ENCODE peak calls at places on chromosomes 5 and 9, in six cellular contexts. E, A, D, S, G and L are unnamed samples.

GRCh38 chr5:128305341-128305740 is 221.8 kb downstream of the SLC12A2 start:
- DNase-seq in E (no peak), A (no peak), D (no peak), S (no peak), G (no peak), L (no peak)

GRCh38 chr9:2764371-2764770 is 47.1 kb downstream of the KCNV2 start:
- DNase-seq in E (no peak), A (no peak), D (peak), S (no peak), G (peak), L (peak)

GRCh38 chr5:180673371-180674252 is 24.2 kb upstream of the FLT4 start:
- DNase-seq in E (no peak), A (no peak), D (no peak), S (no peak), G (no peak), L (no peak)

GRCh38 chr5:159987031-159987674 is 21.8 kb upstream of the TTC1 start:
- DNase-seq in E (peak), A (peak), D (no peak), S (no peak), G (peak), L (peak)

GRCh38 chr9:93071464-93071863 is 13.0 kb downstream of the SUSD3 start:
- DNase-seq in E (no peak), A (peak), D (peak), S (no peak), G (no peak), L (no peak)

GRCh38 chr5:36240779-36241635 is 718 bp downstream of the NADK2 start:
- DNase-seq in E (no peak), A (peak), D (peak), S (no peak), G (peak), L (peak)

GRCh38 chr9:35795701-35796100 is 4.3 kb downstream of the NPR2 start:
- DNase-seq in E (no peak), A (no peak), D (peak), S (no peak), G (no peak), L (no peak)

GRCh38 chr5:98765815-98766214 is 7.6 kb upstream of the RGMB start:
- DNase-seq in E (no peak), A (no peak), D (no peak), S (no peak), G (no peak), L (no peak)

GRCh38 chr9:22693151-22693550 is 246.5 kb downstream of the DMRTA1 start:
- DNase-seq in E (no peak), A (no peak), D (no peak), S (no peak), G (no peak), L (no peak)

GRCh38 chr9:119961774-119962408 is 592.7 kb upstream of the BRINP1 start:
- DNase-seq in E (peak), A (peak), D (no peak), S (no peak), G (peak), L (peak)

GRCh38 chr9:91037511-91038482 is 236.2 kb downstream of the SYK start:
- DNase-seq in E (no peak), A (peak), D (peak), S (no peak), G (no peak), L (no peak)

GRCh38 chr9:134301387-134302129 is 24.7 kb upstream of the RXRA start:
- DNase-seq in E (peak), A (no peak), D (peak), S (no peak), G (peak), L (peak)

GRCh38 chr5:97044057-97044456 is 98.4 kb downstream of the LIX1 start:
- DNase-seq in E (no peak), A (peak), D (peak), S (no peak), G (no peak), L (no peak)

GRCh38 chr5:39928709-39929108 is 503.9 kb upstream of the DAB2 start:
- DNase-seq in E (no peak), A (no peak), D (no peak), S (no peak), G (no peak), L (no peak)

GRCh38 chr9:109074236-109074889 is 45.4 kb downstream of the TMEM245 start:
- DNase-seq in E (no peak), A (no peak), D (no peak), S (no peak), G (no peak), L (no peak)

GRCh38 chr5:64625678-64626077 is 64.6 kb upstream of the SHISAL2B start:
- DNase-seq in E (no peak), A (no peak), D (peak), S (no peak), G (no peak), L (no peak)

GRCh38 chr9:37915911-37916470 is 12.1 kb upstream of the SLC25A51 start:
- DNase-seq in E (no peak), A (no peak), D (no peak), S (no peak), G (no peak), L (no peak)

GRCh38 chr5:14699807-14700400 is 35.4 kb downstream of the OTULIN start:
- DNase-seq in E (no peak), A (no peak), D (no peak), S (no peak), G (no peak), L (no peak)

GRCh38 chr5:154236011-154236410 is 45.5 kb downstream of the GALNT10 start:
- DNase-seq in E (no peak), A (no peak), D (no peak), S (no peak), G (no peak), L (no peak)